ENCODE peak calls at places on chromosomes 1 and 21, in four cellular contexts. K is heart left ventricle, U is pancreas, B is PC-9. H is an unnamed sample.

GRCh38 chr1:16716691-16717173 is 23.6 kb upstream of the RNU1-4 start:
- DNase-seq in K (no peak), U (no peak), B (peak; percentile 82), H (no peak)

GRCh38 chr1:234699795-234700665 is 90.1 kb upstream of the IRF2BP2 start:
- DNase-seq in K (peak; percentile 59), B (no peak), U (no peak), H (no peak)

GRCh38 chr1:190179817-190180216 is 297.8 kb downstream of the BRINP3 start:
- DNase-seq in K (no peak), U (no peak), B (no peak), H (no peak)

GRCh38 chr21:25837545-25838263 is 102.9 kb downstream of the GABPA start:
- DNase-seq in K (no peak), B (no peak), U (no peak), H (no peak)

GRCh38 chr1:60196026-60196425 is 122.5 kb upstream of the C1orf87 start:
- DNase-seq in B (no peak), U (no peak), K (no peak), H (no peak)

GRCh38 chr1:26401891-26402290 is 8.7 kb upstream of the LIN28A start:
- DNase-seq in K (no peak), U (no peak), B (no peak), H (no peak)

GRCh38 chr21:44712203-44713028 is 1.0 kb upstream of the TSPEAR start:
- DNase-seq in U (no peak), K (no peak), B (no peak), H (no peak)

GRCh38 chr1:1763657-1764621 is 14.3 kb downstream of the NADK start:
- DNase-seq in B (peak; percentile 93), U (peak; percentile 48), K (peak; percentile 61), H (peak; percentile 95)

GRCh38 chr1:222182641-222183040 is 365.3 kb downstream of the HHIPL2 start:
- DNase-seq in K (no peak), B (no peak), U (no peak), H (no peak)

GRCh38 chr1:209076688-209077087 is 506.8 kb upstream of the CAMK1G start:
- DNase-seq in B (no peak), U (no peak), K (no peak), H (no peak)

GRCh38 chr1:196002906-196003305 is 605.3 kb downstream of the KCNT2 start:
- DNase-seq in K (no peak), U (no peak), B (peak; percentile 97), H (no peak)
- H3K27ac ChIP-seq in K (no peak overlapping the region), U (no peak overlapping the region), B (peak overlapping the region; percentile 50), H (no peak overlapping the region)

GRCh38 chr1:224495861-224496260 is 61.3 kb upstream of the WDR26 start:
- DNase-seq in U (no peak), K (peak; percentile 45), B (no peak), H (no peak)

GRCh38 chr1:224499204-224499603 is 64.6 kb upstream of the WDR26 start:
- DNase-seq in K (no peak), B (no peak), U (no peak), H (no peak)

GRCh38 chr1:224498574-224499170 is 64.1 kb upstream of the WDR26 start:
- DNase-seq in K (peak; percentile 28), B (peak; percentile 89), U (no peak), H (peak; percentile 57)

GRCh38 chr1:224496826-224497225 is 62.2 kb upstream of the WDR26 start:
- DNase-seq in U (no peak), B (no peak), K (no peak), H (no peak)

DNA sequence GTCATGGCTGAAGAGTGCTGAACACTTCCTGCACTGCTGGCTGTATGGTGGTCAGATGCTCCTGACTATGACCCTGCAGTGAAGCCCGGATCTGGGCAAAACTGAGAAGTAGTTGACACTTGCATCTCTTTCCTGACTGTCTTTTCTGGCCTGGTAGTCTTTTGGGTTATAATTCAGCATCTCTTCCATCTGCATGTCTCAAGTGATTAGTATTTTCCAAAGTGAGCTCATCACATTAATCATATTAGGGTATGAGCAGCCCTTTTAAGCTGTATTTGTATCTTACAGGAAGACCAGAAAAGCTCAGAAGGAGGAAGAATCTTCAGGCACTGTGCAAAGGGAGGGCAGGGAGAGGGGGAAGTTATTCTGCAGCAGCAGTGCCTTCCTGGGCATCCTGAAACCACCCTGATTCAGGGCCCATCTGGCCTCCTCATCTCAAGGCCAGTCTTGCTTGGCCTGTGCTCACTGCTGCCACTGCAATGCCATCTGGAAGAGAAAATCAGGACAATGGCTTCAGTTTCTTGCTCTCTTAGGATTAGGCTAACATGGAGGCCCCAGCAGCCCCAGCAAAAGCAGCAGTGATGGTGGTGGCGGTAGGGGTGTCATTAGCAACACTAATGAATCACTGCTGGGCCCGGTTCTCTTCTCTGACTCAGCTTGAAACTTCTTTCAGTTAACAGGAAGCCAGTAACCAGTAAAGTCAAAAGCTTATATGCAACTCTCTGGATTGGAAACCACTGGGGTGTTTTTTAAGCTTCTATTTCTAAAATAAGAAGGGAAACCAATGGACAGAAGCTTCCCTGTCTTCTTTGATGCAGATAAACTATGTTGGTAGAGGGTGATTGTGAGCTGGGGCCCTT is 63.3 kb upstream of the WDR26 start:
- DNase-seq in B (peak; percentile 89), K (peak; percentile 52), U (no peak), H (peak; percentile 33)
- H3K4me1 ChIP-seq in B (peaks cover 57% of the 10 kb centered on the region), K (peaks cover 35% of the 10 kb centered on the region), U (peaks cover 33% of the 10 kb centered on the region), H (peaks cover 31% of the 10 kb centered on the region)

DNA sequence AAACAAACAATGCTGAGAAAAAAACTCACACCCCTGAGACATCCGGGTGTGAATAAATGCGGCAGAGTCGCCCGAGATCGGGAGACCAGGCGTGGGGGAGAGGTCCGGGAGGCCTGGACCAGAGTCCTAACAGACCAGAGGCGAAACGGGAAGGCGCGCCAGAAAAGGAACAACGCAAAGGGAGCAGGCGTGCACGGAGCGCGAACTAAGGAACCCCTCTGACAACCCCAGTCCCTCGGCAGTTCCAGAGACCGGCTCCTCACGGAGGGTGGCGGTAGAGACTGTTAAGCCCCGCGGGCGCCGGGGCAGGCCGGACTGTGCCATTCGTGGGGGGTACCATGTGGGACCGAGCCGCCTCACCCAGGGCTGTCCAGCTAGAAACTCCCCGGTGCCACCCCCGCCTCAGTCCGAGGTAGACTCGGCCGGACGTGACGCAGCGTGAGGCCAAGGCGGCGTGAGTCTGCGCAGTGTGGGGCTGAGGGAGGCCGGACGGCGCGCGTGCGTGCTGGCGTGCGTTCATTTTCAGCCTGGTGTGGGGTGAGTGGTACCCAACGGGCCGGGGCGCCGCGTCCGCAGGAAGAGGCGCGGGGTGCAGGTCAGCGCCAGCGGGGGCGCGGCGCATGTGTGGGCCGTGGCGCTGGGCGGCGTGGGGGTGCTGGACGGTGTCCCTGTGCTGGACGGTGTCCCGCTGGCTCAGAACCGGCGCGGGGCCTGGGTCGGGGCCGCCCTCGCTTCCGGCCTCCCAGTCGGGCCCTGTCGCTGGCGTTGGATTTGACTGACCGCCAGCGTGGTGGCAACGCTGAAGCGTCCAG is at the start of gene PARK7:
- DNase-seq in K (peak; percentile 100), U (peak; percentile 99), B (peak; percentile 96), H (peak; percentile 100)
- TF ChIP-seq CTCF in K (peak; percentile 66), U (no peak), B (peak; percentile 43), H (peak; percentile 45)

GRCh38 chr1:204887846-204888245 is 17.2 kb downstream of the NFASC start:
- DNase-seq in U (no peak), B (no peak), K (no peak), H (no peak)
- H3K27ac ChIP-seq in U (no peak overlapping the region), B (no peak overlapping the region), K (no peak overlapping the region), H (no peak overlapping the region)

GRCh38 chr21:33302055-33302454 is 22.7 kb upstream of the IFNAR1 start:
- DNase-seq in B (no peak), U (no peak), K (no peak), H (no peak)
- H3K4me1 ChIP-seq in B (peaks cover 10% of the 10 kb centered on the region), U (peaks cover 14% of the 10 kb centered on the region), K (peaks cover 36% of the 10 kb centered on the region), H (peaks cover 39% of the 10 kb centered on the region)

H was measured in adrenal gland.